ENCODE peak calls at places on chromosomes 5 and 9, in ten cellular contexts. One of them, this sample, is unnamed.

GRCh38 chr5:100828071-100828689 is 74.9 kb downstream of the ST8SIA4 start:
- DNase-seq in AG04450: no peak
- DNase-seq in mucosa of descending colon: no peak
- DNase-seq in GM23248: peak
- DNase-seq in mammary epithelial cell: no peak
- DNase-seq in HepG2: no peak
- DNase-seq in left lung: no peak
- DNase-seq in kidney: no peak
- DNase-seq in astrocyte of the cerebellum: no peak
- DNase-seq in DND-41: no peak
- DNase-seq in this sample: no peak

GRCh38 chr9:104970588-104970987 is 42.6 kb upstream of the ABCA1 start:
- DNase-seq in DND-41: no peak
- DNase-seq in mammary epithelial cell: no peak
- DNase-seq in astrocyte of the cerebellum: no peak
- DNase-seq in kidney: no peak
- DNase-seq in AG04450: no peak
- DNase-seq in GM23248: peak
- DNase-seq in mucosa of descending colon: no peak
- DNase-seq in HepG2: no peak
- DNase-seq in left lung: no peak
- DNase-seq in this sample: no peak

GRCh38 chr5:33065146-33065545 is 354.0 kb downstream of the NPR3 start:
- DNase-seq in GM23248: no peak
- DNase-seq in mucosa of descending colon: no peak
- DNase-seq in DND-41: no peak
- DNase-seq in mammary epithelial cell: no peak
- DNase-seq in AG04450: no peak
- DNase-seq in astrocyte of the cerebellum: peak
- DNase-seq in left lung: no peak
- DNase-seq in kidney: no peak
- DNase-seq in HepG2: no peak
- DNase-seq in this sample: no peak

GRCh38 chr5:59873113-59873512 is 20.4 kb downstream of the PDE4D start:
- DNase-seq in GM23248: peak
- DNase-seq in AG04450: peak
- DNase-seq in astrocyte of the cerebellum: peak
- DNase-seq in HepG2: no peak
- DNase-seq in left lung: no peak
- DNase-seq in kidney: no peak
- DNase-seq in DND-41: no peak
- DNase-seq in mammary epithelial cell: no peak
- DNase-seq in mucosa of descending colon: no peak
- DNase-seq in this sample: no peak

GRCh38 chr5:181259974-181260719 is 796 bp downstream of the TRIM52 start:
- DNase-seq in DND-41: no peak
- DNase-seq in mucosa of descending colon: no peak
- DNase-seq in mammary epithelial cell: peak
- DNase-seq in left lung: no peak
- DNase-seq in HepG2: no peak
- DNase-seq in astrocyte of the cerebellum: no peak
- DNase-seq in kidney: no peak
- DNase-seq in GM23248: peak
- DNase-seq in AG04450: no peak
- DNase-seq in this sample: no peak

GRCh38 chr9:111621895-111622480 is 9.1 kb upstream of the DNAJC25 start:
- DNase-seq in DND-41: peak
- DNase-seq in mucosa of descending colon: no peak
- DNase-seq in left lung: no peak
- DNase-seq in AG04450: no peak
- DNase-seq in astrocyte of the cerebellum: no peak
- DNase-seq in mammary epithelial cell: peak
- DNase-seq in GM23248: peak
- DNase-seq in HepG2: peak
- DNase-seq in kidney: no peak
- DNase-seq in this sample: no peak

GRCh38 chr5:141850183-141850768 is 27.9 kb downstream of the PCDH1 start:
- DNase-seq in GM23248: peak
- DNase-seq in DND-41: peak
- DNase-seq in HepG2: no peak
- DNase-seq in mucosa of descending colon: no peak
- DNase-seq in astrocyte of the cerebellum: no peak
- DNase-seq in left lung: no peak
- DNase-seq in kidney: no peak
- DNase-seq in mammary epithelial cell: no peak
- DNase-seq in AG04450: no peak
- DNase-seq in this sample: no peak

GRCh38 chr5:80755634-80756033 is 100.9 kb upstream of the DHFR start:
- DNase-seq in mucosa of descending colon: no peak
- DNase-seq in astrocyte of the cerebellum: no peak
- DNase-seq in left lung: no peak
- DNase-seq in mammary epithelial cell: peak
- DNase-seq in kidney: no peak
- DNase-seq in GM23248: no peak
- DNase-seq in HepG2: no peak
- DNase-seq in DND-41: peak
- DNase-seq in AG04450: no peak
- DNase-seq in this sample: no peak

GRCh38 chr5:411728-412127 is 31.2 kb upstream of the EXOC3 start:
- DNase-seq in mucosa of descending colon: peak
- DNase-seq in left lung: peak
- DNase-seq in kidney: peak
- DNase-seq in GM23248: no peak
- DNase-seq in astrocyte of the cerebellum: no peak
- DNase-seq in mammary epithelial cell: no peak
- DNase-seq in AG04450: no peak
- DNase-seq in DND-41: no peak
- DNase-seq in HepG2: no peak
- DNase-seq in this sample: no peak

GRCh38 chr9:8940650-8941049 is 1141.1 kb upstream of the DMAC1 start:
- DNase-seq in mammary epithelial cell: no peak
- DNase-seq in GM23248: no peak
- DNase-seq in mucosa of descending colon: no peak
- DNase-seq in DND-41: no peak
- DNase-seq in left lung: no peak
- DNase-seq in astrocyte of the cerebellum: no peak
- DNase-seq in HepG2: no peak
- DNase-seq in AG04450: no peak
- DNase-seq in kidney: no peak
- DNase-seq in this sample: no peak

GRCh38 chr9:101625871-101626270 is 31.1 kb upstream of the PPP3R2 start:
- DNase-seq in left lung: no peak
- DNase-seq in astrocyte of the cerebellum: no peak
- DNase-seq in mucosa of descending colon: no peak
- DNase-seq in mammary epithelial cell: no peak
- DNase-seq in GM23248: peak
- DNase-seq in DND-41: no peak
- DNase-seq in AG04450: no peak
- DNase-seq in HepG2: no peak
- DNase-seq in kidney: no peak
- DNase-seq in this sample: no peak

DNA sequence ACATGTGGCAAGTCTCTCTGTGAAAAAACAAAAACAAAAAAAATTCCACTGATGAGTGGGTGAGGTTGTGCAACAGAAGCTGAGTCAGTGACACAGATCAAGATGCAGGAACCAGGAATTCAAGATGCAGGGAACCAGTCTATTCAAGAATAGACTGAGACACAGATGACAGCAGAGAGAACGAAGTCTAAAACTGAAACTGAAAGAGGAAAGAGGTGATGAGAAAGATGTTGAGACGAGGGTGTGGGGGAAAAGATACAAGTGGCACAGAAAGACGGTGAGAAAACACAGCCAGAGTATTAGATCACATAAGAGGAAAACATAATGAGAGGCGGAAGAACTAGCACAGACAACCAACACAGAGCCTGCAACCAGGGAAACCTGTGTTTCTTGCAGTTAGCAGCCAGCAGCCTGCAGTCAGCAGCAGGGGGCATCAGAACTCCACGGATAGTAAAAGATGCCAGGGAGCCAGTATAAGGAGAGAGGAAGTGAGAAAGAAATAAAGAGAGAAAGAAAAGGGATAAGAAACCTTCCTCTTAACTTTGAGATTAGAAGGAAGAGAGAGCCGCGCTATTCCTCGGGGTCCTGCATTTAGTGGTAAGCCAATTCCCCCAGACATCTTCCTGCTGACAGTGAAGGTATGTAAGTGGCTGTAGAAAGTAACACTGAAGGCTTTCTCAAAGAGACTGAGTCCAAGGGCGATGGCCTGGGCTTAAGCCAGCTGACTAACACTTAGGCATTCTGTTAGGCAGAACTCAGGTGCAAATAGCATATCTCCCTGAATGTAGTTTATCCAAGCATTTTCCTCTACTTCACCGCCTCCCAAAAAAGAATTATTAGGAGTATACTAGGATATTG is 79.0 kb downstream of the TLR4 start:
- DNase-seq in DND-41: peak
- DNase-seq in mucosa of descending colon: peak
- DNase-seq in HepG2: peak
- DNase-seq in kidney: peak
- DNase-seq in mammary epithelial cell: peak
- DNase-seq in astrocyte of the cerebellum: peak
- DNase-seq in left lung: peak
- DNase-seq in AG04450: no peak
- DNase-seq in GM23248: peak
- DNase-seq in this sample: peak
- H3K4me3 ChIP-seq in DND-41: peak
- H3K4me3 ChIP-seq in mucosa of descending colon: no peak
- H3K4me3 ChIP-seq in HepG2: no peak
- H3K4me3 ChIP-seq in kidney: peak
- H3K4me3 ChIP-seq in mammary epithelial cell: peak
- H3K4me3 ChIP-seq in astrocyte of the cerebellum: peak
- H3K4me3 ChIP-seq in left lung: peak
- H3K4me3 ChIP-seq in AG04450: no peak
- H3K4me3 ChIP-seq in GM23248: peak
- H3K4me3 ChIP-seq in this sample: no peak

GRCh38 chr9:114836769-114837168 is 30.9 kb upstream of the TNFSF15 start:
- DNase-seq in HepG2: no peak
- DNase-seq in GM23248: peak
- DNase-seq in astrocyte of the cerebellum: no peak
- DNase-seq in mammary epithelial cell: peak
- DNase-seq in DND-41: peak
- DNase-seq in kidney: no peak
- DNase-seq in left lung: no peak
- DNase-seq in AG04450: no peak
- DNase-seq in mucosa of descending colon: no peak
- DNase-seq in this sample: no peak

GRCh38 chr9:114830546-114830945 is 24.7 kb upstream of the TNFSF15 start:
- DNase-seq in astrocyte of the cerebellum: no peak
- DNase-seq in mucosa of descending colon: no peak
- DNase-seq in HepG2: no peak
- DNase-seq in left lung: no peak
- DNase-seq in AG04450: no peak
- DNase-seq in DND-41: no peak
- DNase-seq in kidney: no peak
- DNase-seq in mammary epithelial cell: peak
- DNase-seq in GM23248: no peak
- DNase-seq in this sample: no peak

GRCh38 chr9:114829686-114830085 is 23.8 kb upstream of the TNFSF15 start:
- DNase-seq in DND-41: no peak
- DNase-seq in left lung: no peak
- DNase-seq in mammary epithelial cell: no peak
- DNase-seq in astrocyte of the cerebellum: no peak
- DNase-seq in HepG2: no peak
- DNase-seq in AG04450: no peak
- DNase-seq in kidney: no peak
- DNase-seq in mucosa of descending colon: no peak
- DNase-seq in GM23248: no peak
- DNase-seq in this sample: no peak

GRCh38 chr9:114837923-114838322 is 32.1 kb upstream of the TNFSF15 start:
- DNase-seq in GM23248: peak
- DNase-seq in left lung: no peak
- DNase-seq in mammary epithelial cell: peak
- DNase-seq in kidney: no peak
- DNase-seq in AG04450: no peak
- DNase-seq in HepG2: no peak
- DNase-seq in DND-41: no peak
- DNase-seq in mucosa of descending colon: no peak
- DNase-seq in astrocyte of the cerebellum: no peak
- DNase-seq in this sample: no peak

DNA sequence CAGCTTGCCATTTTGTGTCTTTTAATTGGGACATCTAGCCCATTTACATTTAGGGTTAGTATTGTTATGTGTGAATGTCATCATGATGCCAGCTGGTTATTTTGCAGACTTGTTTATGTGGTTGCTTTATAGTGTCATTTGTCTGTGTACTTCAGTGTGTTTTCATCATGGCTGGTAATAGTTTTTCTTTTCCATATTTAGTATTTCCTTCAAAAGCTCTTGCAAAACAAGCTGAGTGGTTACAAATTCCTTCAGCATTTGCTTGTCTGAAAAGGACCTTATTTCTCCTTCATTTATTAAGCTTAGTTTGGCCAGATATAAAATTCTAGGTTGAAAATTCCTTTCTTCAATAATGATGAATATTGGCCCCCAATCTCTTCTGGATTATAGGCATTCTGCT is 28.5 kb upstream of the TNFSF15 start:
- DNase-seq in DND-41: no peak
- DNase-seq in AG04450: no peak
- DNase-seq in HepG2: no peak
- DNase-seq in left lung: no peak
- DNase-seq in GM23248: no peak
- DNase-seq in astrocyte of the cerebellum: no peak
- DNase-seq in mucosa of descending colon: no peak
- DNase-seq in kidney: no peak
- DNase-seq in mammary epithelial cell: no peak
- DNase-seq in this sample: no peak
- H3K4me3 ChIP-seq in DND-41: no peak
- H3K4me3 ChIP-seq in AG04450: no peak
- H3K4me3 ChIP-seq in HepG2: no peak
- H3K4me3 ChIP-seq in left lung: no peak
- H3K4me3 ChIP-seq in GM23248: no peak
- H3K4me3 ChIP-seq in astrocyte of the cerebellum: no peak
- H3K4me3 ChIP-seq in mucosa of descending colon: no peak
- H3K4me3 ChIP-seq in kidney: no peak
- H3K4me3 ChIP-seq in mammary epithelial cell: no peak
- H3K4me3 ChIP-seq in this sample: no peak

GRCh38 chr5:178115835-178116405 is 2.6 kb downstream of the N4BP3 start:
- DNase-seq in HepG2: no peak
- DNase-seq in left lung: no peak
- DNase-seq in AG04450: no peak
- DNase-seq in GM23248: no peak
- DNase-seq in mammary epithelial cell: no peak
- DNase-seq in kidney: peak
- DNase-seq in astrocyte of the cerebellum: no peak
- DNase-seq in mucosa of descending colon: no peak
- DNase-seq in DND-41: no peak
- DNase-seq in this sample: no peak
- H3K4me3 ChIP-seq in HepG2: peak
- H3K4me3 ChIP-seq in left lung: peak
- H3K4me3 ChIP-seq in AG04450: no peak
- H3K4me3 ChIP-seq in GM23248: no peak
- H3K4me3 ChIP-seq in mammary epithelial cell: no peak
- H3K4me3 ChIP-seq in kidney: no peak
- H3K4me3 ChIP-seq in astrocyte of the cerebellum: no peak
- H3K4me3 ChIP-seq in mucosa of descending colon: no peak
- H3K4me3 ChIP-seq in DND-41: no peak
- H3K4me3 ChIP-seq in this sample: peak

DNA sequence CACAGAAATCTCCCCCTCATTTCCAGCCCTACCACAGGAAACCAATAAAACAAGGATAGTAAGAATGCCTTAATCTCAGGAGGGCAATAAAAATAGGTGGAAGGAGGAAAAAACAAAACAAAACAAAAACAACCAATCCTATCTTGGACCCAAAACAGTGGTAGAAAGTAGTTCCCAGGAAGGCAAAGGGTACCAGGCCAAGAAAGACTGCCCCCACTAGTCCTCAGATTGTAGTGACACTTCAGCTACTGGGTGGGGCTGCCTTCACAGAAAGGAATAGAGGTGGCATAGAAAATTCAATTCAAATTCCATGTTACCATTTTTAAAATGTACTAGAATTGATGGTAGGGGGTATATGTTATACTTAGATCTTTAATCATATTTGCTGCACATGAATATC is 59.3 kb downstream of the DPYSL3 start:
- DNase-seq in GM23248: no peak
- DNase-seq in HepG2: no peak
- DNase-seq in astrocyte of the cerebellum: no peak
- DNase-seq in DND-41: no peak
- DNase-seq in mucosa of descending colon: no peak
- DNase-seq in mammary epithelial cell: no peak
- DNase-seq in AG04450: no peak
- DNase-seq in kidney: no peak
- DNase-seq in left lung: no peak
- DNase-seq in this sample: no peak
- H3K4me3 ChIP-seq in GM23248: no peak
- H3K4me3 ChIP-seq in HepG2: no peak
- H3K4me3 ChIP-seq in astrocyte of the cerebellum: peak
- H3K4me3 ChIP-seq in DND-41: no peak
- H3K4me3 ChIP-seq in mucosa of descending colon: no peak
- H3K4me3 ChIP-seq in mammary epithelial cell: no peak
- H3K4me3 ChIP-seq in AG04450: no peak
- H3K4me3 ChIP-seq in kidney: no peak
- H3K4me3 ChIP-seq in left lung: no peak
- H3K4me3 ChIP-seq in this sample: no peak